ENCODE peak calls at places on chromosomes 2 and 18, in four cellular contexts. One of them, this sample, is unnamed.

GRCh38 chr2:135299165-135299564 is 231.9 kb downstream of the ZRANB3 start:
- DNase-seq in HepG2: no peak
- DNase-seq in GM12878: no peak
- DNase-seq in K562: no peak
- DNase-seq in this sample: no peak

GRCh38 chr18:23071285-23071684 is 64.0 kb upstream of the CABLES1 start:
- DNase-seq in HepG2: no peak
- DNase-seq in K562: no peak
- DNase-seq in GM12878: peak
- DNase-seq in this sample: no peak

GRCh38 chr2:95728878-95729511 is 137.2 kb downstream of the TRIM43 start:
- DNase-seq in HepG2: peak
- DNase-seq in K562: peak
- DNase-seq in GM12878: peak
- DNase-seq in this sample: peak

GRCh38 chr2:168660859-168661258 is 141.6 kb upstream of the NOSTRIN start:
- DNase-seq in K562: no peak
- DNase-seq in GM12878: no peak
- DNase-seq in HepG2: no peak
- DNase-seq in this sample: no peak

GRCh38 chr2:73979686-73980085 is 5.0 kb upstream of the TET3 start:
- DNase-seq in HepG2: peak
- DNase-seq in GM12878: no peak
- DNase-seq in K562: no peak
- DNase-seq in this sample: no peak

GRCh38 chr18:23545247-23545789 is 41.0 kb downstream of the NPC1 start:
- DNase-seq in GM12878: no peak
- DNase-seq in K562: no peak
- DNase-seq in HepG2: peak
- DNase-seq in this sample: no peak

GRCh38 chr2:240155080-240156025 is 14.9 kb upstream of the OTOS start:
- DNase-seq in HepG2: no peak
- DNase-seq in K562: no peak
- DNase-seq in GM12878: no peak
- DNase-seq in this sample: no peak

GRCh38 chr18:35049111-35050003 is 8.1 kb downstream of the MAPRE2 start:
- DNase-seq in K562: no peak
- DNase-seq in GM12878: no peak
- DNase-seq in HepG2: no peak
- DNase-seq in this sample: no peak

GRCh38 chr2:109166811-109167210 is 37.8 kb downstream of the SH3RF3 start:
- DNase-seq in HepG2: no peak
- DNase-seq in K562: no peak
- DNase-seq in GM12878: no peak
- DNase-seq in this sample: no peak

GRCh38 chr2:46945671-46946070 is 30.1 kb upstream of the MCFD2 start:
- DNase-seq in HepG2: no peak
- DNase-seq in K562: no peak
- DNase-seq in GM12878: no peak
- DNase-seq in this sample: no peak

GRCh38 chr18:44835555-44836156 is 155.0 kb downstream of the SETBP1 start:
- DNase-seq in K562: no peak
- DNase-seq in GM12878: no peak
- DNase-seq in HepG2: no peak
- DNase-seq in this sample: no peak

GRCh38 chr2:187514930-187515329 is 39.3 kb downstream of the TFPI start:
- DNase-seq in K562: no peak
- DNase-seq in HepG2: no peak
- DNase-seq in GM12878: no peak
- DNase-seq in this sample: no peak

GRCh38 chr2:173119069-173119807 is 43.6 kb downstream of the MAP3K20 start:
- DNase-seq in GM12878: no peak
- DNase-seq in K562: no peak
- DNase-seq in HepG2: no peak
- DNase-seq in this sample: no peak

GRCh38 chr18:75043478-75043877 is 165.5 kb downstream of the PTGR3 start:
- DNase-seq in K562: no peak
- DNase-seq in HepG2: no peak
- DNase-seq in GM12878: no peak
- DNase-seq in this sample: no peak

GRCh38 chr18:45739848-45740247 is 15.9 kb downstream of the SLC14A1 start:
- DNase-seq in K562: no peak
- DNase-seq in GM12878: no peak
- DNase-seq in HepG2: no peak
- DNase-seq in this sample: no peak

GRCh38 chr2:73700661-73701447 is 36.3 kb downstream of the TPRKB start:
- DNase-seq in HepG2: no peak
- DNase-seq in K562: peak
- DNase-seq in GM12878: no peak
- DNase-seq in this sample: no peak

GRCh38 chr2:69224495-69224803 is 162.6 kb downstream of the GFPT1 start:
- DNase-seq in HepG2: no peak
- DNase-seq in GM12878: no peak
- DNase-seq in K562: no peak
- DNase-seq in this sample: no peak

GRCh38 chr2:122150546-122150945 is 395.1 kb downstream of the TSN start:
- DNase-seq in K562: no peak
- DNase-seq in GM12878: no peak
- DNase-seq in HepG2: no peak
- DNase-seq in this sample: no peak

GRCh38 chr2:74942263-74942662 is 16.2 kb upstream of the POLE4 start:
- DNase-seq in HepG2: no peak
- DNase-seq in GM12878: no peak
- DNase-seq in K562: no peak
- DNase-seq in this sample: no peak

GRCh38 chr2:134460583-134460998 is 206.7 kb downstream of the MGAT5 start:
- DNase-seq in HepG2: peak
- DNase-seq in GM12878: no peak
- DNase-seq in K562: peak
- DNase-seq in this sample: peak

GRCh38 chr2:188503975-188504374 is 212.3 kb downstream of the GULP1 start:
- DNase-seq in HepG2: no peak
- DNase-seq in K562: no peak
- DNase-seq in GM12878: no peak
- DNase-seq in this sample: no peak

GRCh38 chr2:180907731-180908130 is 72.7 kb upstream of the UBE2E3 start:
- DNase-seq in HepG2: no peak
- DNase-seq in GM12878: no peak
- DNase-seq in K562: no peak
- DNase-seq in this sample: no peak

GRCh38 chr2:4715065-4715464 is 977.1 kb upstream of the SOX11 start:
- DNase-seq in GM12878: no peak
- DNase-seq in HepG2: no peak
- DNase-seq in K562: no peak
- DNase-seq in this sample: no peak

GRCh38 chr2:61354486-61355197 is 116.2 kb downstream of the USP34 start:
- DNase-seq in GM12878: no peak
- DNase-seq in K562: no peak
- DNase-seq in HepG2: no peak
- DNase-seq in this sample: no peak

GRCh38 chr2:126446106-126446695 is 209.8 kb upstream of the GYPC start:
- DNase-seq in GM12878: no peak
- DNase-seq in K562: no peak
- DNase-seq in HepG2: no peak
- DNase-seq in this sample: no peak

GRCh38 chr2:210188190-210188589 is 17.0 kb upstream of the KANSL1L start:
- DNase-seq in K562: no peak
- DNase-seq in GM12878: no peak
- DNase-seq in HepG2: no peak
- DNase-seq in this sample: no peak

GRCh38 chr2:235191933-235192332 is 240.1 kb downstream of the SH3BP4 start:
- DNase-seq in GM12878: no peak
- DNase-seq in HepG2: no peak
- DNase-seq in K562: no peak
- DNase-seq in this sample: no peak

GRCh38 chr2:239498981-239499633 is 98.3 kb upstream of the HDAC4 start:
- DNase-seq in GM12878: no peak
- DNase-seq in HepG2: no peak
- DNase-seq in K562: no peak
- DNase-seq in this sample: no peak

GRCh38 chr2:108184421-108184820 is 55.3 kb upstream of the SULT1C3 start:
- DNase-seq in GM12878: no peak
- DNase-seq in K562: peak
- DNase-seq in HepG2: peak
- DNase-seq in this sample: no peak

GRCh38 chr18:10926565-10927194 is 222.7 kb downstream of the PIEZO2 start:
- DNase-seq in HepG2: no peak
- DNase-seq in GM12878: peak
- DNase-seq in K562: no peak
- DNase-seq in this sample: no peak

GRCh38 chr2:223586261-223586660 is 15.9 kb downstream of the SCG2 start:
- DNase-seq in GM12878: no peak
- DNase-seq in HepG2: no peak
- DNase-seq in K562: no peak
- DNase-seq in this sample: no peak

GRCh38 chr2:156322681-156323211 is 9.8 kb downstream of the NR4A2 start:
- DNase-seq in GM12878: no peak
- DNase-seq in K562: no peak
- DNase-seq in HepG2: no peak
- DNase-seq in this sample: peak

GRCh38 chr18:46001892-46002291 is 34.8 kb upstream of the EPG5 start:
- DNase-seq in K562: no peak
- DNase-seq in HepG2: no peak
- DNase-seq in GM12878: no peak
- DNase-seq in this sample: no peak

DNA sequence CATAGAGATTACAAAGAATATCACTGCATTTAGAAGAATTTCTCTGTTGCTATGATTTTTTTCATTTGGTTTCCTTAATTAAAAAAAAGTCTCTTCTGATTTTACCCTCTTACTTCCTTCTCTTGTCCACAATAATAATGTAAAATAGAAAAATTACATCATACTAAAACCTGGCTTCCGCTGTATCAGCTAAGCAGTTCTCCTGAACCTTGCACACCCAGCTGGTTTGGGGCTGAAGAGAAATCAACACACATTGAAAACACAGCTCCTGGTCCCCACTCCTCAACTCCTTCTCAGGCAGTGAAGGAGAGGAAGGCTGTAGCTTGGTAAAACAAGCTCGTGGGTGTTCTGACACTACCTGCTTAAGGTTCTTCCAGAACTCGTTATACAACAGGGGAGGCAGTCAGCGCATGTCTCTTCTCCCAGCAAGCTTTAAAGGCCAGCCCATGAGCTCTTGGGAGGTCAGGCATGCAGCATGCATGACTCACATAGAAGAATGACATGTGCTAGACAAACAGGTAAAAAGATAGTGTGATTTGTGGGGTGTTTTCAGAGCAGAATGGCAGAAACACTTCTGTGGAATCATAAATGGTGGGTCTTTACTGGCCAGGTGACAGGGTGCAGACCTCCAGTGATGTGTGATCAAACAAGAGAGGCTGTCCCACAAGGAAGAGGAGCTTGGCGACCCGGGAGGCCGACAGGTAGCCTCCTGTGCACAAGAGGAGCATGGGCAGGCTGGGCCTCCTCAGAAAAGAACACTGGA is 69.1 kb downstream of the UXS1 start:
- DNase-seq in GM12878: no peak
- DNase-seq in K562: no peak
- DNase-seq in HepG2: peak
- DNase-seq in this sample: no peak
- TF ChIP-seq CBFB in GM12878: no peak
- TF ChIP-seq CBFB in K562: no peak
- TF ChIP-seq CBFB in HepG2: no peak
- TF ChIP-seq CBFB in this sample: no peak

GRCh38 chr2:118371500-118371899 is 283.2 kb downstream of the INSIG2 start:
- DNase-seq in GM12878: no peak
- DNase-seq in HepG2: peak
- DNase-seq in K562: peak
- DNase-seq in this sample: peak
- TF ChIP-seq ATF3 in GM12878: no peak
- TF ChIP-seq ATF3 in HepG2: no peak
- TF ChIP-seq ATF3 in K562: no peak
- TF ChIP-seq ATF3 in this sample: no peak

GRCh38 chr2:19685713-19686112 is 216.1 kb downstream of the TTC32 start:
- DNase-seq in GM12878: no peak
- DNase-seq in K562: no peak
- DNase-seq in HepG2: no peak
- DNase-seq in this sample: no peak

GRCh38 chr2:19686439-19686838 is 215.3 kb downstream of the TTC32 start:
- DNase-seq in GM12878: no peak
- DNase-seq in K562: no peak
- DNase-seq in HepG2: no peak
- DNase-seq in this sample: no peak

GRCh38 chr2:19689769-19690168 is 212.0 kb downstream of the TTC32 start:
- DNase-seq in GM12878: no peak
- DNase-seq in HepG2: no peak
- DNase-seq in K562: no peak
- DNase-seq in this sample: no peak

GRCh38 chr2:19687260-19687659 is 214.5 kb downstream of the TTC32 start:
- DNase-seq in K562: no peak
- DNase-seq in HepG2: no peak
- DNase-seq in GM12878: no peak
- DNase-seq in this sample: no peak

GRCh38 chr2:19688059-19688458 is 213.7 kb downstream of the TTC32 start:
- DNase-seq in K562: no peak
- DNase-seq in GM12878: no peak
- DNase-seq in HepG2: no peak
- DNase-seq in this sample: no peak
- TF ChIP-seq NR2C2 in K562: no peak
- TF ChIP-seq NR2C2 in GM12878: no peak
- TF ChIP-seq NR2C2 in HepG2: no peak
- TF ChIP-seq NR2C2 in this sample: no peak

GRCh38 chr2:97713296-97714083 is at the start of gene ZAP70:
- DNase-seq in HepG2: peak
- DNase-seq in K562: no peak
- DNase-seq in GM12878: no peak
- DNase-seq in this sample: no peak

GRCh38 chr2:97714950-97715652 is 1.7 kb downstream of the ZAP70 start:
- DNase-seq in HepG2: no peak
- DNase-seq in GM12878: no peak
- DNase-seq in K562: no peak
- DNase-seq in this sample: no peak

GRCh38 chr2:97714084-97714949 is 941 bp downstream of the ZAP70 start:
- DNase-seq in HepG2: no peak
- DNase-seq in K562: no peak
- DNase-seq in GM12878: no peak
- DNase-seq in this sample: no peak

GRCh38 chr2:97711394-97711711 is 2.0 kb upstream of the ZAP70 start:
- DNase-seq in HepG2: no peak
- DNase-seq in K562: no peak
- DNase-seq in GM12878: no peak
- DNase-seq in this sample: no peak

DNA sequence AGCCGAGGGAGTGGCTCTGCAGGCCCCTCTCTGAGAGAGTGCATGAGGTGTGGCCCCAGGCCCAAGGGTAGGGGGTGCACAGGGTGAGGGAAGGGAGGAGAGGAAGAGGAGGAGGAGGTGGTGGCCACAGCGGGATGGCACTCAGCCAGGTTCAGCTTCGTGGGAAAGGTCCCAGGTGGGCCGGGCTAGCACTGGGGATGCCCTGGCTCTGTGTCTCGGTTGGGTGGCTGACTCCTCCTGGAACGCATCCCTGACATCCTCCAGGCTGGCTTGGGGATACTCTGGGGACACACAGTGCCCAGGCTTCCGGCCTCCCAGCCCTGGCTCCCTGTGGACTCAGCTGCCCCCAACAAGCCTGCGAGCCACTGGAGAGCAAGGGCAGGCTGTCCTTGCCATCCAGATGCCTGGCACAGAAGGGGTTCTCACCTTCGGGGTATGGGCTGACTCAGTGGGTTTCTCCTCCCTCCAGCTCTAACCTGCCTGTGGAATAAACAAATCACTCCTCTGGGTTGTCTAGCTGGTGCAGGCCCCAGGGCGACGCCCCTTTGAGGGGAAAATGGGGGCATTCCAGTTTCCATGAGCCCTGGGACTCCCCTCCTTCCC is 582 bp upstream of the ZAP70 start:
- DNase-seq in K562: no peak
- DNase-seq in HepG2: no peak
- DNase-seq in GM12878: no peak
- DNase-seq in this sample: no peak
- TF ChIP-seq CBFB in K562: no peak
- TF ChIP-seq CBFB in HepG2: no peak
- TF ChIP-seq CBFB in GM12878: no peak
- TF ChIP-seq CBFB in this sample: no peak